ENCODE peak calls at places on chromosomes 4 and X, in four cellular contexts. X, W, V and O are unnamed samples.

GRCh38 chr4:14130551-14130950 is 503.0 kb upstream of the BOD1L1 start:
- DNase-seq in X (no peak), W (peak), V (no peak), O (peak)

GRCh38 chrX:107118322-107119147 is at the start of gene RBM41:
- DNase-seq in X (peak), W (peak), V (peak), O (peak)

GRCh38 chr4:53788011-53788410 is 196.7 kb upstream of the LNX1 start:
- DNase-seq in X (no peak), W (no peak), V (no peak), O (no peak)

GRCh38 chr4:39706829-39707511 is 9.0 kb downstream of the UBE2K start:
- DNase-seq in X (no peak), W (no peak), V (no peak), O (peak)

GRCh38 chr4:150167054-150167453 is 88.8 kb downstream of the DCLK2 start:
- DNase-seq in X (no peak), W (no peak), V (no peak), O (no peak)

GRCh38 chr4:129526812-129527211 is 430.9 kb downstream of the C4orf33 start:
- DNase-seq in X (no peak), W (no peak), V (no peak), O (peak)

GRCh38 chrX:123884809-123885408 is 25.1 kb downstream of the XIAP start:
- DNase-seq in X (no peak), W (peak), V (peak), O (peak)

GRCh38 chr4:5711479-5712184 is 631 bp downstream of the EVC start:
- DNase-seq in X (no peak), W (peak), V (peak), O (peak)

GRCh38 chr4:110610940-110611785 is 11.7 kb downstream of the PITX2 start:
- DNase-seq in X (no peak), W (no peak), V (no peak), O (no peak)

GRCh38 chrX:69163936-69164741 is 1.1 kb downstream of the PJA1 start:
- DNase-seq in X (no peak), W (no peak), V (peak), O (peak)

GRCh38 chr4:123397276-123398150 is 918 bp downstream of the SPRY1 start:
- DNase-seq in X (no peak), W (peak), V (peak), O (peak)

GRCh38 chr4:82680834-82681233 is 117.8 kb downstream of the SCD5 start:
- DNase-seq in X (no peak), W (no peak), V (no peak), O (no peak)

GRCh38 chrX:71809886-71810285 is 46.7 kb downstream of the CXorf49B start:
- DNase-seq in X (no peak), W (no peak), V (no peak), O (peak)

GRCh38 chr4:170721812-170722373 is 632.1 kb upstream of the AADAT start:
- DNase-seq in X (no peak), W (no peak), V (no peak), O (no peak)

GRCh38 chr4:139210486-139210885 is 33.5 kb upstream of the ELF2 start:
- DNase-seq in X (no peak), W (no peak), V (no peak), O (no peak)

GRCh38 chr4:90254357-90254756 is 127.2 kb downstream of the CCSER1 start:
- DNase-seq in X (no peak), W (no peak), V (no peak), O (no peak)

GRCh38 chrX:20116575-20117240 is at the start of gene MAP7D2:
- DNase-seq in X (no peak), W (no peak), V (no peak), O (no peak)
- H3K4me3 ChIP-seq in X (no peak), W (no peak), V (peak), O (peak)

GRCh38 chr4:112938461-112939058 is 110.9 kb upstream of the ANK2 start:
- DNase-seq in X (no peak), W (peak), V (no peak), O (peak)
- TF ChIP-seq CTCF in X (peak), W (peak), V (peak), O (peak)

GRCh38 chr4:176549161-176549865 is 229.5 kb downstream of the SPCS3 start:
- DNase-seq in X (no peak), W (peak), V (no peak), O (no peak)

GRCh38 chr4:176547005-176547404 is 227.2 kb downstream of the SPCS3 start:
- DNase-seq in X (no peak), W (peak), V (no peak), O (peak)

GRCh38 chr4:176545886-176546285 is 226.1 kb downstream of the SPCS3 start:
- DNase-seq in X (no peak), W (peak), V (no peak), O (peak)

DNA sequence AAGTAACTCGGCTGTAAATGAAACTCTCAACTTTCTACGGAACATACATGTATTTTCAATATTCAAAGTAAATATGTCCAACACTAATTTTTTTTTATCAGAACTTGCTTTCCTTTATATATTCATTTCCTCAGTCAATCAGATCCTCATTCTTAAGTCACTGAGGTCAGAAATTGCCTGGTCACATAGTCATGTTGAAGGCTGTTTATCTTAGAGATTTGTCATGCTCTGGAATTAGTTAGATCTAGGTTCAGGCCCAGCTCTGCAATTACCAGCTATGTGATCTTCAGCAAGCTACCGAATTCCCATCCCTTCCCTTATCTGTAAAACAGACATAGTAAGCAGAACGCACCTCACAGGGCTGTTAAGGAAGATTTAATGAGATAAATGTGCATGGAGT is 228.8 kb downstream of the SPCS3 start:
- DNase-seq in X (no peak), W (peak), V (no peak), O (no peak)
- H3K4me3 ChIP-seq in X (no peak), W (no peak), V (no peak), O (no peak)

GRCh38 chrX:39814391-39814790 is 283.4 kb downstream of the BCOR start:
- DNase-seq in X (no peak), W (peak), V (no peak), O (peak)
- TF ChIP-seq CTCF in X (peak), W (peak), V (no peak), O (peak)